ENCODE peak calls at places on chromosomes 2 and 18, in six cellular contexts. V is small intestine; D is CD8-positive, alpha-beta memory T cell; P is H9; Z is IMR-90; E is gastrocnemius medialis. I is an unnamed sample.

GRCh38 chr18:77133920-77134496 is 1.4 kb upstream of the MBP start:
- DNase-seq in Z (no peak), V (no peak), E (peak; percentile 68), D (no peak), P (no peak), I (no peak)

GRCh38 chr2:160551259-160551658 is 57.7 kb upstream of the RBMS1 start:
- DNase-seq in E (no peak), Z (no peak), D (no peak), V (no peak), P (no peak), I (no peak)

GRCh38 chr2:119259296-119259860 is 35.7 kb downstream of the STEAP3 start:
- DNase-seq in V (no peak), D (no peak), Z (no peak), P (peak; percentile 42), E (no peak), I (no peak)

GRCh38 chr2:216391401-216391800 is 19.1 kb upstream of the MARCHF4 start:
- DNase-seq in V (no peak), D (no peak), Z (peak; percentile 19), E (no peak), P (no peak), I (no peak)

GRCh38 chr2:157479081-157480027 is 35.5 kb upstream of the CYTIP start:
- DNase-seq in D (no peak), V (no peak), Z (no peak), E (no peak), P (no peak), I (no peak)

GRCh38 chr18:29176681-29177080 is 999.8 kb upstream of the CDH2 start:
- DNase-seq in E (no peak), V (no peak), Z (no peak), D (no peak), P (no peak), I (no peak)

GRCh38 chr2:71892896-71893295 is 254.8 kb downstream of the CYP26B1 start:
- DNase-seq in V (no peak), Z (no peak), D (no peak), P (no peak), E (no peak), I (no peak)

GRCh38 chr2:119721043-119721442 is 38.7 kb upstream of the PTPN4 start:
- DNase-seq in P (no peak), E (no peak), V (no peak), Z (no peak), D (no peak), I (no peak)

GRCh38 chr18:74699455-74699854 is 101.8 kb downstream of the ZNF407 start:
- DNase-seq in V (no peak), Z (no peak), E (no peak), P (no peak), D (no peak), I (no peak)

GRCh38 chr2:191724015-191724414 is 46.1 kb downstream of the NABP1 start:
- DNase-seq in E (no peak), D (no peak), V (no peak), P (no peak), Z (no peak), I (no peak)

GRCh38 chr2:127514485-127514884 is 11.8 kb downstream of the IWS1 start:
- DNase-seq in D (no peak), P (no peak), E (peak; percentile 86), Z (no peak), V (no peak), I (no peak)

GRCh38 chr2:85784474-85784986 is 30.7 kb downstream of the ATOH8 start:
- DNase-seq in E (no peak), D (no peak), V (no peak), Z (no peak), P (no peak), I (no peak)

GRCh38 chr18:25827961-25828561 is 262.4 kb downstream of the SS18 start:
- DNase-seq in Z (peak; percentile 45), E (no peak), D (no peak), V (no peak), P (peak; percentile 50), I (no peak)

GRCh38 chr2:54522624-54523281 is 66.6 kb downstream of the SPTBN1 start:
- DNase-seq in V (peak; percentile 87), D (peak; percentile 36), P (peak; percentile 80), Z (peak; percentile 59), E (no peak), I (peak; percentile 33)

GRCh38 chr2:191927319-191927867 is 80.5 kb upstream of the CAVIN2 start:
- DNase-seq in Z (peak; percentile 74), D (no peak), E (no peak), P (no peak), V (peak; percentile 32), I (no peak)

GRCh38 chr18:3099327-3099726 is 86.4 kb upstream of the LPIN2 start:
- DNase-seq in P (no peak), E (no peak), V (no peak), D (no peak), Z (no peak), I (no peak)

GRCh38 chr2:95283562-95283961 is 9.3 kb downstream of the PROM2 start:
- DNase-seq in V (no peak), D (no peak), E (no peak), Z (no peak), P (no peak), I (no peak)

GRCh38 chr2:238882083-238882755 is 34.3 kb downstream of the TWIST2 start:
- DNase-seq in E (no peak), D (no peak), Z (peak; percentile 33), V (no peak), P (no peak), I (no peak)

GRCh38 chr2:157837851-157838441 is 38.2 kb downstream of the ACVR1 start:
- DNase-seq in Z (peak; percentile 67), E (peak; percentile 69), P (no peak), D (no peak), V (peak; percentile 73), I (no peak)

GRCh38 chr2:71685941-71686611 is 232.7 kb downstream of the DYSF start:
- DNase-seq in Z (no peak), D (no peak), V (no peak), E (peak; percentile 62), P (no peak), I (no peak)

GRCh38 chr2:32977228-32977758 is 30.5 kb downstream of the LTBP1 start:
- DNase-seq in P (no peak), Z (no peak), E (no peak), V (peak; percentile 94), D (no peak), I (no peak)

GRCh38 chr2:19749507-19749836 is 152.3 kb downstream of the TTC32 start:
- DNase-seq in V (no peak), P (no peak), Z (no peak), E (no peak), D (no peak), I (no peak)
- H3K9me3 ChIP-seq in V (no peaks in the 10 kb centered on the region), P (no peaks in the 10 kb centered on the region), Z (no peaks in the 10 kb centered on the region), E (no peaks in the 10 kb centered on the region), D (no peaks in the 10 kb centered on the region), I (no peaks in the 10 kb centered on the region)

GRCh38 chr2:16155351-16156145 is 215.2 kb downstream of the MYCN start:
- DNase-seq in P (no peak), E (no peak), Z (no peak), D (no peak), V (no peak), I (no peak)
- H3K9me3 ChIP-seq in P (no peaks in the 10 kb centered on the region), E (no peaks in the 10 kb centered on the region), Z (peaks cover 21% of the 10 kb centered on the region), D (no peaks in the 10 kb centered on the region), V (no peaks in the 10 kb centered on the region), I (no peaks in the 10 kb centered on the region)

DNA sequence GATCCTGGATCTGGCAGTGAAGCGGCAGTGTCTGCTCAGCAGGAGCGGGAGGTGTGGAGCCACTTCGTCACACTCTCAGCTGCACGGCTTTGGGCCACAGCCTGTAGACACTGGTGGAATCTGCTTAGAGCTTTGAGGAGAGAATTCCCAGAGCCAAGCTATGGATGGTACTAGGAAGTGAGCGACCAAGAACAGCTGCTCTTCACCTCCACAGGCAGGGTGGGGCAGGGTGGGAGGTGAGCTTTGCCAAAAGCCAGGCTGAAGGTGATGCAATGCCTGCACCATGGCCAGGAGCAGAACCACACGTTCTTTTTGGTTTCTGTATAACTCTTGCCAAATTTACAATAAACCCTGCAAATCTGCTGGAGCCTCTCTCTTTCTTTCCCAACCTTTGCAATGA is 226.1 kb downstream of the ANKRD30B start:
- DNase-seq in D (no peak), P (no peak), V (no peak), E (no peak), Z (no peak), I (no peak)
- H3K9me3 ChIP-seq in D (no peaks in the 10 kb centered on the region), P (peaks cover 93% of the 10 kb centered on the region), V (peaks cover under 1% of the 10 kb centered on the region), E (no peaks in the 10 kb centered on the region), Z (peaks cover 23% of the 10 kb centered on the region), I (no peaks in the 10 kb centered on the region)

GRCh38 chr2:220332886-220333285 is 705.5 kb downstream of the SLC4A3 start:
- DNase-seq in E (no peak), V (no peak), D (no peak), P (no peak), Z (no peak), I (no peak)
- H3K9me3 ChIP-seq in E (no peaks in the 10 kb centered on the region), V (no peaks in the 10 kb centered on the region), D (no peaks in the 10 kb centered on the region), P (no peaks in the 10 kb centered on the region), Z (no peaks in the 10 kb centered on the region), I (no peaks in the 10 kb centered on the region)

GRCh38 chr2:2717406-2717805 is 386.3 kb upstream of the MYT1L start:
- DNase-seq in E (no peak), D (no peak), P (no peak), V (no peak), Z (no peak), I (no peak)
- H3K9me3 ChIP-seq in E (no peaks in the 10 kb centered on the region), D (no peaks in the 10 kb centered on the region), P (no peaks in the 10 kb centered on the region), V (no peaks in the 10 kb centered on the region), Z (peaks cover 40% of the 10 kb centered on the region), I (no peaks in the 10 kb centered on the region)

DNA sequence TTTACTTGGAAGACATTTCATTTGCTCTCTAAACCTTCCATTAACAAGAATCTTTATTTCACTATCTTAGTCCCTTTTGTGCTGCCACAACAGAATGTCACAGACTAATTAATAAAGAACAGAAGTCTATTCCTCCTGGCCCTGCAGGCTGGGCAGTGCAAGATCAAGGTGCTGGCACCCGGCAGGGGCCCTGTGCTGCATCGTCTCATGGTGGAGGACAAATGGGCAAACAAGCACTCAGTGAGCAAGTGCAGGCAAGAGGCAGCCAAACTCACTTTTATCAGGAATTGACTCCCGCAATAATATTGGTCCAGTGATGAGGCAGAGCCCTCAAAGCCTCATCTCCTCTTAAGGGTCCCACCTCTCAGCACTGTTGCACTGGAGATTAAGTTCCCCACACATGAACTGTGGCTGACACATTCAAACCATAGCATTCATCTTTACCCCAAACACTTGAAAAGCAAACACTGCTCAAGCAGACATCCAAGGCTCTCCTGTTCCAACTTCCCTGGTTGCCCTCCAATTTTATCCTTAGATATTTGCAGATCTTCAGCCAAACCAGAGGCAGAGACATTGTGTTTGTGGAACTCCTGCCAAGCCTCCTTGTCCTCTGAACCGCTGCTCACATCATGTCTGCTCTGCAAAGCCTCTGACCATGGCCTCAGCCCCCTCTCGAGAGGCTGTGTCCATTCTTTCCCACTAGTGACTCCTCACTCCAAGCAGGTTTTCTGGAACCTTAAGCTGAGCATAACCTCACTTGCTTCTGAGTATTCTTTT is 404.4 kb upstream of the SOX11 start:
- DNase-seq in P (no peak), V (no peak), Z (no peak), E (no peak), D (no peak), I (no peak)
- H3K9me3 ChIP-seq in P (no peaks in the 10 kb centered on the region), V (peaks cover 1% of the 10 kb centered on the region), Z (peaks cover 16% of the 10 kb centered on the region), E (no peaks in the 10 kb centered on the region), D (peaks cover 4% of the 10 kb centered on the region), I (no peaks in the 10 kb centered on the region)

GRCh38 chr2:240528406-240529040 is 29.3 kb downstream of the ANKMY1 start:
- DNase-seq in V (no peak), E (no peak), D (no peak), Z (no peak), P (no peak), I (no peak)
- H3K9me3 ChIP-seq in V (no peaks in the 10 kb centered on the region), E (no peaks in the 10 kb centered on the region), D (peaks cover 14% of the 10 kb centered on the region), Z (peaks cover 23% of the 10 kb centered on the region), P (peaks cover 25% of the 10 kb centered on the region), I (peaks cover 5% of the 10 kb centered on the region)

GRCh38 chr18:6389005-6389404 is 25.7 kb downstream of the L3MBTL4 start:
- DNase-seq in V (no peak), D (no peak), P (no peak), E (no peak), Z (no peak), I (no peak)
- H3K9me3 ChIP-seq in V (no peaks in the 10 kb centered on the region), D (no peaks in the 10 kb centered on the region), P (no peaks in the 10 kb centered on the region), E (no peaks in the 10 kb centered on the region), Z (no peaks in the 10 kb centered on the region), I (no peaks in the 10 kb centered on the region)

I was measured in T-helper 17 cell.